ENCODE peak calls at places on chromosomes 16 and 17, in eight cellular contexts. E is tibial artery, W is neural progenitor cell, K is cardiac muscle cell, X is adrenal gland, P is fibroblast of lung, T is prostate gland, F is heart right ventricle. M is an unnamed sample. For H3K4me1, the result is how much of the 10 kb centered on the place peaks cover.

GRCh38 chr17:43079578-43080302 is 45.4 kb downstream of the BRCA1 start:
- DNase-seq in E (no peak), W (no peak), K (no peak), X (no peak), P (no peak), T (peak), F (no peak), M (no peak)

GRCh38 chr17:6512552-6512951 is 43.8 kb downstream of the PITPNM3 start:
- DNase-seq in E (no peak), W (no peak), K (no peak), X (no peak), P (no peak), T (no peak), F (no peak), M (no peak)

GRCh38 chr17:74922694-74923537 is at the start of gene USH1G:
- DNase-seq in E (no peak), W (peak), K (peak), X (peak), P (no peak), T (no peak), F (no peak), M (peak)

GRCh38 chr17:79949646-79950292 is 85.9 kb downstream of the TBC1D16 start:
- DNase-seq in E (no peak), W (peak), K (no peak), X (peak), P (no peak), T (no peak), F (no peak), M (peak)

GRCh38 chr16:11181889-11182279 is 74.1 kb downstream of the SOCS1 start:
- DNase-seq in E (no peak), W (no peak), K (no peak), X (no peak), P (peak), T (no peak), F (no peak), M (no peak)

GRCh38 chr17:39599006-39599664 is 8.6 kb downstream of the NEUROD2 start:
- DNase-seq in E (no peak), W (peak), K (no peak), X (no peak), P (no peak), T (no peak), F (no peak), M (no peak)

GRCh38 chr16:84663433-84664101 is 15.3 kb downstream of the KLHL36 start:
- DNase-seq in E (no peak), W (no peak), K (no peak), X (no peak), P (no peak), T (no peak), F (no peak), M (no peak)

GRCh38 chr17:34997355-34997862 is 17.1 kb downstream of the LIG3 start:
- DNase-seq in E (peak), W (no peak), K (no peak), X (peak), P (peak), T (peak), F (peak), M (peak)

GRCh38 chr17:17416007-17416399 is 60.8 kb upstream of the MED9 start:
- DNase-seq in E (no peak), W (peak), K (peak), X (no peak), P (peak), T (no peak), F (no peak), M (no peak)

GRCh38 chr17:52128721-52129120 is 29.8 kb downstream of the CA10 start:
- DNase-seq in E (no peak), W (no peak), K (no peak), X (no peak), P (no peak), T (no peak), F (no peak), M (no peak)

GRCh38 chr16:77344306-77344705 is 90.5 kb downstream of the ADAMTS18 start:
- DNase-seq in E (no peak), W (no peak), K (no peak), X (no peak), P (peak), T (no peak), F (no peak), M (no peak)

GRCh38 chr17:55263565-55264272 is 1.0 kb upstream of the HLF start:
- DNase-seq in E (no peak), W (peak), K (no peak), X (no peak), P (no peak), T (no peak), F (no peak), M (peak)

GRCh38 chr17:43791589-43791988 is 11.4 kb downstream of the CFAP97D1 start:
- DNase-seq in E (no peak), W (peak), K (peak), X (no peak), P (peak), T (no peak), F (no peak), M (no peak)

DNA sequence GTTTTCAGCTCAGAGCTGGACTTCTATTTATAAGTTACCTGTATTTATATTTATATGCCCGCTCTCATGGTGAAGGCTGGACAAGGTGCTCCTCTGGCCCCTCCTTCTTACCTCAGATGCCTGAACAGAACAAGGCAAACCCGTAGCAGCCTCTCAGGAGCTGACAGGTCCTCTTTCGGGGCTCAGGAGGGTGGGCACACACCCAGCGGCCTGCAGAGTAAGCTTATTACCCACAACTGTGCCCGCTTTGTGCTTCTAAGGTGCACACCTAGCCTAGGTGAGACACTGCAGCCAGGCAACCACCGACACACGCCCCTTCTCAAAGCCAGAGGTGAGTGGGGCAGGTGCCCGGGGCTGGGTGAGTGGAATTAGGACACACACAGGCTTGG is 5.3 kb downstream of the NKIRAS2 start:
- DNase-seq in E (no peak), W (no peak), K (no peak), X (peak), P (no peak), T (no peak), F (no peak), M (no peak)
- TF ChIP-seq CTCF in E (no peak), W (no peak), K (no peak), X (no peak), P (no peak), T (no peak), F (no peak), M (no peak)

DNA sequence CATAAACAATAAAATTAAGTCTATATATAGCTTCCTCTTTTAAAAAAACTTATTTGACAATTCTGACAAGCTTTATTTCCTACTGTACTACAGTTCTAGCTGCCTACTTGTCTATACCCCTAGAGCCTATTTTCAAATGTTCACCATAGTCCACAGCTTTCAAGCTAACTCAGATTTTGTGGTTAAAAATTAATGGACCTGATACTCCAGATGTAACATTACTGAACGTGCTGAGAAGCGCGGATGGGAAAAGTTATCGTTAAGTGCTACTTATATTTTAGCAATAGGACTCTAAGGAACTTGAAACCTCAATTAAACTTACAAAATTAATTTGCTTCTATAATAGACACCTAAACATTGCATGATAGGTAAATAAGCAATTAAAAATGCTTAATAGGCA is 31.3 kb downstream of the GNA13 start:
- DNase-seq in E (no peak), W (no peak), K (no peak), X (no peak), P (no peak), T (no peak), F (no peak), M (no peak)
- H3K4me1 ChIP-seq in E (under half), W (under half), K (under half), X (under half), P (under half), T (under half), F (under half), M (under half)

DNA sequence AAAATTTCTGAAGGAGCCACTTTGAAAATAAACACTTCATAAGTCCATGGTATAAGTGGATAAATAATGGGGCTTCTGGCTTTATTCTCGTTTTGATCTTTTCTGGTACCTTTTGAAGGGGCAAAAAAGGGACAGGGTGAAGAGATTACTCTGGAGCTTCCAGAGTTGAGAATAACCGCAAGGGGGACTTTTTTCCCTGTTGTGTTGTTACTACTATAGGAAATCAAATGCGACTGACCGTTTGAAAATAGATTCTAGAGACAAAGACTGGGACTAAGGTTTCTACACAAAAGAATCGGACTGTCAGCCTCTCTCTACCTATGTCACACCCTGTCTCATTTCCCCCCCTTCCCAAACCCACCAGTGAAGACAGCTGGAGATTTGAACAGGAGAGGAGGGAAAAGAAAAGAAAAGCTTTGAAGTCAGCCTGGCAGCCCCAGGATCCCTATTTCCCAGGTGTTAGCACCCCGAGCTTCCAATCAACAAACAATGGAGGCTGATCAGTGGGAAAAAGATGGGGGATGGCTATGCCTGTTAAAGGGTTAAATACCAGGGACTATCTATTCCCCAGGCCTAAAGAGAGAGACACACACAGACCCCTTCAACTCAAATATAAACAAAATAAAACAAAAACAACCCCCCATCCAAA is 8.3 kb downstream of the HOXB4 start:
- DNase-seq in E (no peak), W (no peak), K (no peak), X (no peak), P (peak), T (no peak), F (no peak), M (no peak)
- H3K4me3 ChIP-seq in E (peak), W (no peak), K (no peak), X (no peak), P (peak), T (no peak), F (no peak), M (no peak)

GRCh38 chr16:86898386-86898785 is 320.0 kb downstream of the FOXL1 start:
- DNase-seq in E (no peak), W (no peak), K (no peak), X (no peak), P (no peak), T (no peak), F (no peak), M (no peak)

GRCh38 chr16:86899757-86900156 is 321.4 kb downstream of the FOXL1 start:
- DNase-seq in E (no peak), W (no peak), K (no peak), X (no peak), P (peak), T (no peak), F (no peak), M (no peak)

GRCh38 chr16:86899156-86899555 is 320.8 kb downstream of the FOXL1 start:
- DNase-seq in E (no peak), W (no peak), K (no peak), X (no peak), P (no peak), T (no peak), F (no peak), M (no peak)

GRCh38 chr16:86903068-86903467 is 324.7 kb downstream of the FOXL1 start:
- DNase-seq in E (no peak), W (no peak), K (no peak), X (no peak), P (no peak), T (no peak), F (no peak), M (no peak)

DNA sequence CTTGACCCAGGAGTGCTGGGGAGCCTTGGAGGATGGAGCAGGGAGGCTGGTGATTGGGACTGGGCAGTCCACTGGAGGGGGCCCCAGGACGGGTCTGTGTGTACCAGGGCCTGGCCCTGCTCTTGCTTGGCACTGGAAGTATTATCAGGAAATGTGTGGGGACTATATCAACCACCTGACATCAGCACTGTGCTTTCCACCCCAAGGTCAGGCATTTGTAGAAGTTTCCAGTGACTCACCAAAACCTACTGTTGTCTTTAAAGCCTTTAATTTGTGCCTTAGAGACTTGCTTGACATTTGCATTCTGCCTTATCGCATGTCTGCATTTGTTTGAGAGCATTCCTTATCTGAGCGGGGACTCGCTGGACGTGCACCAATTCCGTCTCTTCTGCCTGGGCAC is 323.1 kb downstream of the FOXL1 start:
- DNase-seq in E (no peak), W (no peak), K (no peak), X (peak), P (peak), T (no peak), F (no peak), M (no peak)
- TF ChIP-seq CTCF in E (no peak), W (no peak), K (no peak), X (no peak), P (no peak), T (no peak), F (no peak), M (no peak)

GRCh38 chr16:14101415-14101814 is 30.3 kb downstream of the MRTFB start:
- DNase-seq in E (no peak), W (no peak), K (no peak), X (no peak), P (no peak), T (no peak), F (no peak), M (no peak)
- H3K4me1 ChIP-seq in E (under half), W (under half), K (half or more), X (under half), P (under half), T (under half), F (half or more), M (under half)

DNA sequence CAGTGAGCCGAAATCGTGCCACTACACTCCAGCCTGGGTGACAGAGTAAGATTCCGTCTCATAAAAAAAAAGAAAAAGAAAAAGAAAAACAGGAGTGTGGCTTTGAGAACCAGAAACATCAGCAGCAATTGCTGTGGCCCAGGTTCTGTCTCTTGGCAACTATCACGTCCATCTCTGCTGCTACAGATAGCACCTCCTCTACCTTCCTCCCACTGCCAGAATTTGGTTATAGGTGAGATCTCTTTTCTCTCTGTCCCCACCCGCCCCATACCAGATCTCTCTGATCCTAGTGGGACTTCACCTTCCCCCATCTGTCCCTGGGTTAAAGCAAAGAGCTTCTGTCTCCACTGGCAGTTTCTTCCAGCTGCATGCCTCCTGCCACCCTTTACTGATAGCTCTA is 3.1 kb downstream of the TLCD2 start:
- DNase-seq in E (no peak), W (no peak), K (no peak), X (no peak), P (no peak), T (no peak), F (no peak), M (no peak)
- H3K4me3 ChIP-seq in E (no peak), W (no peak), K (no peak), X (no peak), P (no peak), T (no peak), F (no peak), M (no peak)